ENCODE peak calls at places on chromosomes 3 and 15, in seven cellular contexts. F is fibroblast of lung; M is CD8-positive, alpha-beta memory T cell; C is lung; I is HAP-1; D is adrenal gland; G is CD8-positive, alpha-beta T cell. T is an unnamed sample. For H3K4me1 and H3K9me3, the result is how much of the 10 kb centered on the place peaks cover.

GRCh38 chr3:127477396-127477795 is 113.1 kb downstream of the TPRA1 start:
- DNase-seq in I (no peak), M (no peak), C (no peak), D (no peak), G (no peak), F (no peak), T (no peak)

GRCh38 chr15:40104865-40105516 is 3.7 kb downstream of the BMF start:
- DNase-seq in D (peak), C (peak), G (peak), M (peak), I (peak), F (peak), T (peak)

GRCh38 chr15:60395276-60396011 is 2.3 kb downstream of the ANXA2 start:
- DNase-seq in M (no peak), I (no peak), F (no peak), D (no peak), C (no peak), G (no peak), T (no peak)

GRCh38 chr3:42508562-42508961 is 6.1 kb downstream of the VIPR1 start:
- DNase-seq in C (no peak), G (no peak), D (no peak), M (no peak), I (no peak), F (no peak), T (no peak)

GRCh38 chr3:47404955-47405790 is 24.4 kb downstream of the PTPN23 start:
- DNase-seq in G (no peak), D (peak), M (no peak), F (peak), I (no peak), C (no peak), T (no peak)

GRCh38 chr3:115806501-115806900 is 183.2 kb downstream of the GAP43 start:
- DNase-seq in I (no peak), D (no peak), F (peak), M (no peak), G (no peak), C (no peak), T (no peak)

GRCh38 chr15:39154136-39154770 is 426.6 kb upstream of the THBS1 start:
- DNase-seq in C (no peak), D (no peak), F (no peak), G (no peak), M (no peak), I (no peak), T (no peak)

GRCh38 chr3:149435936-149436885 is 38.3 kb upstream of the TM4SF4 start:
- DNase-seq in G (no peak), F (no peak), D (no peak), M (no peak), I (no peak), C (no peak), T (no peak)

GRCh38 chr15:97961067-97961954 is 808 bp downstream of the ARRDC4 start:
- DNase-seq in C (peak), D (peak), G (no peak), M (no peak), I (peak), F (peak), T (peak)

GRCh38 chr15:75198560-75199346 is 2.9 kb upstream of the C15orf39 start:
- DNase-seq in M (no peak), C (no peak), F (peak), D (no peak), G (no peak), I (peak), T (peak)

GRCh38 chr3:171160326-171160725 is 133.8 kb upstream of the SLC2A2 start:
- DNase-seq in G (no peak), F (no peak), C (no peak), M (no peak), D (no peak), I (no peak), T (no peak)

GRCh38 chr3:133412511-133413165 is 12.8 kb downstream of the BFSP2 start:
- DNase-seq in M (no peak), I (no peak), C (no peak), D (no peak), F (peak), G (no peak), T (peak)

GRCh38 chr3:9192238-9192637 is 57.2 kb downstream of the SRGAP3 start:
- DNase-seq in F (no peak), I (no peak), D (peak), C (no peak), M (no peak), G (no peak), T (no peak)

GRCh38 chr3:58084166-58084565 is 75.9 kb downstream of the FLNB start:
- DNase-seq in I (no peak), F (no peak), G (no peak), C (no peak), M (no peak), D (no peak), T (no peak)

GRCh38 chr3:147483145-147483544 is 74.0 kb downstream of the ZIC1 start:
- DNase-seq in M (no peak), D (no peak), I (no peak), F (no peak), C (no peak), G (no peak), T (no peak)

GRCh38 chr15:90291679-90292356 is 26.3 kb downstream of the NGRN start:
- DNase-seq in D (peak), M (no peak), C (peak), I (peak), F (no peak), G (no peak), T (peak)

GRCh38 chr3:9732080-9732752 is 681 bp downstream of the BRPF1 start:
- DNase-seq in F (no peak), C (peak), G (peak), I (peak), M (peak), D (peak), T (no peak)

GRCh38 chr3:53342353-53342752 is 5.0 kb downstream of the DCP1A start:
- DNase-seq in F (no peak), I (no peak), C (no peak), M (no peak), D (peak), G (no peak), T (no peak)

GRCh38 chr3:9690451-9691450 is 12.9 kb upstream of the CPNE9 start:
- DNase-seq in I (no peak), M (no peak), F (no peak), D (no peak), G (no peak), C (no peak), T (peak)

GRCh38 chr3:188526057-188526456 is 372.1 kb downstream of the LPP start:
- DNase-seq in C (peak), F (peak), D (peak), G (no peak), M (no peak), I (no peak), T (no peak)

GRCh38 chr3:56484096-56484495 is 15.8 kb upstream of the ERC2 start:
- DNase-seq in D (no peak), M (no peak), F (no peak), C (no peak), G (no peak), I (no peak), T (no peak)

GRCh38 chr3:158347966-158348365 is 223.0 kb upstream of the MLF1 start:
- DNase-seq in D (no peak), F (no peak), C (no peak), G (no peak), I (peak), M (no peak), T (no peak)

GRCh38 chr3:40524222-40524570 is 564 bp upstream of the ZNF621 start:
- DNase-seq in D (no peak), I (no peak), G (no peak), M (no peak), F (peak), C (no peak), T (no peak)

GRCh38 chr3:147431746-147432145 is 22.6 kb downstream of the ZIC1 start:
- DNase-seq in M (no peak), C (no peak), I (no peak), F (no peak), D (no peak), G (no peak), T (no peak)

GRCh38 chr15:42155546-42156265 is 730 bp downstream of the PLA2G4F start:
- DNase-seq in M (no peak), G (no peak), D (no peak), C (no peak), I (no peak), F (no peak), T (peak)

GRCh38 chr3:48558446-48559134 is 2.0 kb upstream of the PFKFB4 start:
- DNase-seq in G (no peak), F (no peak), D (peak), C (peak), I (no peak), M (no peak), T (no peak)

GRCh38 chr3:125587039-125587664 is 8.1 kb downstream of the OSBPL11 start:
- DNase-seq in D (no peak), C (no peak), G (no peak), I (no peak), M (no peak), F (peak), T (no peak)

GRCh38 chr15:85771781-85772445 is 22.8 kb downstream of the KLHL25 start:
- DNase-seq in F (peak), C (peak), D (peak), G (no peak), I (no peak), M (no peak), T (no peak)

GRCh38 chr15:75306188-75306587 is 23.6 kb downstream of the GOLGA6D start:
- DNase-seq in G (no peak), I (peak), C (no peak), D (no peak), M (no peak), F (no peak), T (no peak)

GRCh38 chr3:83039422-83039821 is 1278.0 kb upstream of the GBE1 start:
- DNase-seq in M (no peak), D (no peak), C (no peak), G (no peak), F (peak), I (no peak), T (no peak)

GRCh38 chr3:190281308-190282051 is 40.8 kb downstream of the CLDN1 start:
- DNase-seq in G (no peak), D (peak), M (no peak), I (no peak), F (peak), C (no peak), T (no peak)

GRCh38 chr3:108620250-108620649 is 30.7 kb downstream of the DZIP3 start:
- DNase-seq in G (no peak), M (no peak), D (no peak), I (no peak), F (no peak), C (no peak), T (no peak)

GRCh38 chr3:45779746-45780735 is 16.3 kb downstream of the SLC6A20 start:
- DNase-seq in M (no peak), I (no peak), G (no peak), F (no peak), C (no peak), D (no peak), T (no peak)

GRCh38 chr3:112086857-112087524 is 802 bp downstream of the C3orf52 start:
- DNase-seq in M (no peak), I (no peak), G (no peak), C (no peak), F (no peak), D (no peak), T (no peak)

GRCh38 chr3:189458536-189458935 is 172.7 kb upstream of the TP63 start:
- DNase-seq in M (no peak), G (no peak), I (no peak), D (peak), F (peak), C (no peak), T (peak)

DNA sequence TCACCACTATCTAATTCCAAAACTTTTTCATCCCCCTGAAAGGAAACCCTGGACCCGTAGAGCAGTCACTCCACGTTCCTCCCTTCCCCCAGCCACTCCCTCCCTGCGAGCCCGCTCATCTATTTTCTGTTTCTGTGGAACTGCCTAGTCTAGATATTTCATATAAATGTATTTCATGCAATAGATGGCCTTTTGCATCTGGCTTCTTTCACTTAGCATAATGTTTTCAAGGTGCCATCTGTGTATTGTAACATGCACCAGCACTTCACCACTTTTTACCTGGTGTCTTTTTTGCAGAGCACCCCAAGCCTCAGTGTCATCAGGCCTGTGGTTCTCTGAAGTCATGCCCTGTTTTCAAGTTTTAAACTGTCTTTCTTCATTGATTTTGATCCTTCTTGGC is 10.7 kb downstream of the CGNL1 start:
- DNase-seq in F (no peak), G (no peak), M (no peak), C (no peak), I (no peak), D (no peak), T (no peak)
- H3K4me1 ChIP-seq in F (under half), G (under half), M (under half), C (under half), I (under half), D (under half), T (under half)

GRCh38 chr3:113745273-113746068 is 578 bp downstream of the NAA50 start:
- DNase-seq in F (peak), C (peak), I (peak), M (peak), D (peak), G (peak), T (peak)

GRCh38 chr3:113744941-113745272 is 1.1 kb downstream of the NAA50 start:
- DNase-seq in M (no peak), D (no peak), G (no peak), C (no peak), I (no peak), F (peak), T (no peak)

GRCh38 chr3:113743006-113743639 is 2.9 kb downstream of the NAA50 start:
- DNase-seq in I (no peak), F (no peak), C (no peak), D (no peak), M (no peak), G (no peak), T (no peak)

GRCh38 chr3:113736548-113737089 is 9.4 kb downstream of the NAA50 start:
- DNase-seq in M (no peak), G (no peak), I (peak), F (peak), D (peak), C (no peak), T (peak)

DNA sequence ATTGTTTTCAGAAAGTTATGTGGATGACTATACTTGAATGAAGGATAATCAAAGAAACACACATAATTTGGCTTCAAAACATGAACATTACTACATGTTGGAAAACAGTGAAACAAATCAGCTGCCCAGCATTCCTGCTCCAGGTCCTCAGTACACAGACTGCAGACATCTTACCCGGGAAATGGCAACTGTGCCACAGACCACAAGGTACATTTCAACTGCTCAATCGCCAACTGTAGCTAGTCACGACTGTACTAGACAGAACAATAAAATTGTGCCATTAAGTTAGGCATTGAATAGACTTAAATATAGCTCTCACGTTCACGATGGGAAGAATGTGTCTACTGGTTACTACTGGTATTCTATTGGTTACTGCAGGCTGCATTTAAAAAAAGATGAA is 5.0 kb downstream of the NAA50 start:
- DNase-seq in F (no peak), M (no peak), G (no peak), I (no peak), D (no peak), C (no peak), T (no peak)
- H3K9me3 ChIP-seq in F (under half), M (under half), G (under half), I (under half), D (under half), C (under half), T (under half)

GRCh38 chr3:119558528-119559339 is 680 bp downstream of the CD80 start:
- DNase-seq in M (no peak), I (no peak), D (no peak), F (no peak), C (no peak), G (no peak), T (no peak)

GRCh38 chr3:119560160-119560559 is 746 bp upstream of the CD80 start:
- DNase-seq in I (no peak), D (no peak), C (no peak), M (no peak), F (no peak), G (no peak), T (no peak)

GRCh38 chr3:119557192-119557873 is 2.1 kb downstream of the CD80 start:
- DNase-seq in M (no peak), C (no peak), G (no peak), I (no peak), D (no peak), F (no peak), T (no peak)

GRCh38 chr3:119557874-119558264 is 1.5 kb downstream of the CD80 start:
- DNase-seq in M (no peak), F (no peak), D (no peak), G (no peak), C (no peak), I (no peak), T (no peak)

DNA sequence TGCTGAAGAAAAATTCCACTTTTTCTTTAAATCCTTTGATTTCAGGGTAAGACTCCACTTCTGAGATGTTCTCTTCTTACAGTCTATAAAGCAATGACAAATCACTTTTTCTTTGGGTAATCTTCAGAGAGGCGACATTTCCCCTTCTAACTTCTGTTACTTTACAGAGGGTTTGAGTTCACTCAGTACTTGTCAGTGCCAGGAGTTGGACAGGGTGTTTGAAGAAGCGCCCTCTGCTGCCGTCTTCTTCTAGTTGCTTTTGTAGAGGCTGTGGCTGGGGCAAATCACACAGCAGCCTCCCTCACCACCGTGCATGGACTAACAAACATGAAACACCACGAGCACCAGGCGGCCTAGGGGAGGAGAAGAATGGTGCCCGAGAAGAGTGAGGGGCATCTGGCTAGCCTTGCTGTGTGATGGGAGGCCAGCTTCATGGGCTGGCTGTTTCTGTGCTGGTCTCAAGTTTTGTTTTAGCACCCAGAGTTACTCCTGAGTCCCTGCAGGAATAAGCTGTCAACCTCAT is at the start of gene CD80:
- DNase-seq in I (peak), G (no peak), F (peak), C (peak), D (peak), M (peak), T (peak)
- H3K4me3 ChIP-seq in I (no peak), G (no peak), F (no peak), C (no peak), D (no peak), M (no peak), T (no peak)

GRCh38 chr3:159781867-159782266 is 206.8 kb upstream of the IL12A start:
- DNase-seq in D (no peak), G (no peak), F (no peak), C (no peak), I (no peak), M (no peak), T (no peak)

GRCh38 chr3:159783780-159784747 is 204.6 kb upstream of the IL12A start:
- DNase-seq in F (no peak), C (no peak), D (no peak), I (no peak), G (no peak), M (no peak), T (no peak)

GRCh38 chr3:159785276-159785675 is 203.4 kb upstream of the IL12A start:
- DNase-seq in C (no peak), D (no peak), I (no peak), M (no peak), G (no peak), F (peak), T (no peak)

GRCh38 chr3:159779883-159780282 is 208.8 kb upstream of the IL12A start:
- DNase-seq in F (no peak), D (no peak), G (no peak), C (no peak), M (no peak), I (no peak), T (no peak)

GRCh38 chr3:159782724-159783421 is 205.8 kb upstream of the IL12A start:
- DNase-seq in C (no peak), M (no peak), I (no peak), D (no peak), G (no peak), F (no peak), T (no peak)
- H3K4me1 ChIP-seq in C (under half), M (under half), I (under half), D (under half), G (under half), F (under half), T (under half)

GRCh38 chr15:50876989-50877360 is 31.5 kb upstream of the AP4E1 start:
- DNase-seq in F (peak), C (peak), G (peak), M (peak), D (peak), I (peak), T (peak)
- H3K9me3 ChIP-seq in F (under half), C (under half), G (under half), M (under half), D (under half), I (under half), T (under half)

GRCh38 chr3:143974877-143975238 is 3.2 kb downstream of the DIPK2A start:
- DNase-seq in C (no peak), M (no peak), F (peak), G (no peak), D (no peak), I (no peak), T (no peak)
- H3K4me3 ChIP-seq in C (no peak), M (peak), F (peak), G (no peak), D (no peak), I (peak), T (no peak)

DNA sequence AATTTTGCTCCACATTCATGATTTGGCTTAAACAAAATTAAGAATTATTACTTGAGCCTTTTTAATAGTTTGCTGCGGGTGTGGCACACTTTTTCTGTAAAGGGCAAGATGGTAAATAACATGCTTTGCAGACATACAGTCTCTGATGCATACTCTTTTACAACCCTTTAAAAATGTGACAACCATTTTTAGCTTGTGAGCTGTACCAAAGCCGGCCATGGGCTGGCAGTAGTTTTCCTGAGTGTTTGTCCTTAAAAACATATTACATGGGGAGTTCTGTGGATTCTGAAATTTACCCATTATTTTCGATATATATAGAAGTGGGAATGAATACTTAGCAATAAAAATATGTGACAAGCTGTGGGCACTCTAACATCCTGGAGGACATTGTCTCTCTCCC is 163.4 kb downstream of the FNDC3B start:
- DNase-seq in G (no peak), M (no peak), F (no peak), I (no peak), D (no peak), C (no peak), T (no peak)
- H3K4me1 ChIP-seq in G (under half), M (under half), F (under half), I (under half), D (under half), C (half or more), T (under half)

T was measured in BE2C.